ENCODE peak calls at places on chromosomes 3 and 15, in five cellular contexts. N is H1, X is IMR-90, D is neuronal stem cell, I is mesenchymal stem cell. L is an unnamed sample.

GRCh38 chr3:129624347-129625070 is 18.0 kb upstream of the PLXND1 start:
- DNase-seq in I (peak; percentile 75), D (no peak), X (peak; percentile 34), N (no peak), L (no peak)

GRCh38 chr15:74156678-74157411 is 16.7 kb upstream of the ISLR start:
- DNase-seq in I (peak; percentile 79), N (no peak), D (no peak), X (no peak), L (peak; percentile 22)

GRCh38 chr3:46853441-46854410 is 9.5 kb downstream of the MYL3 start:
- DNase-seq in D (no peak), I (no peak), X (no peak), N (no peak), L (no peak)

GRCh38 chr3:71416868-71417267 is 166.7 kb downstream of the FOXP1 start:
- DNase-seq in X (no peak), I (no peak), N (peak; percentile 25), D (no peak), L (peak; percentile 59)

GRCh38 chr3:195468841-195469240 is 26.0 kb upstream of the ACAP2 start:
- DNase-seq in I (no peak), D (no peak), N (no peak), X (no peak), L (no peak)

GRCh38 chr15:81239190-81239589 is 42.5 kb downstream of the IL16 start:
- DNase-seq in X (peak; percentile 41), N (no peak), D (no peak), I (no peak), L (no peak)

GRCh38 chr3:50331364-50331907 is 3.4 kb upstream of the TUSC2 start:
- DNase-seq in D (no peak), N (no peak), X (no peak), I (no peak), L (no peak)

GRCh38 chr3:179967622-179968021 is 69.1 kb downstream of the PEX5L start:
- DNase-seq in I (no peak), X (peak; percentile 0), D (no peak), N (no peak), L (no peak)

GRCh38 chr3:46947981-46948791 is 28.4 kb downstream of the CCDC12 start:
- DNase-seq in N (no peak), X (peak; percentile 52), I (peak; percentile 86), D (no peak), L (no peak)

GRCh38 chr3:13325092-13325491 is 95.0 kb downstream of the NUP210 start:
- DNase-seq in I (no peak), D (no peak), N (no peak), X (no peak), L (no peak)

GRCh38 chr15:70701891-70702568 is 61.3 kb downstream of the UACA start:
- DNase-seq in D (no peak), I (peak; percentile 87), N (no peak), X (peak; percentile 76), L (no peak)

GRCh38 chr3:106333911-106334618 is 465.3 kb upstream of the CBLB start:
- DNase-seq in N (no peak), I (peak; percentile 61), X (peak; percentile 75), D (no peak), L (no peak)

GRCh38 chr3:120568198-120568523 is 28.0 kb upstream of the NDUFB4 start:
- DNase-seq in N (no peak), D (no peak), X (no peak), I (no peak), L (no peak)

GRCh38 chr15:62497356-62497755 is 332.3 kb upstream of the C2CD4B start:
- DNase-seq in N (no peak), D (no peak), X (peak; percentile 38), I (peak; percentile 64), L (no peak)

GRCh38 chr15:62495670-62496328 is 330.7 kb upstream of the C2CD4B start:
- DNase-seq in N (no peak), D (no peak), I (peak; percentile 97), X (peak; percentile 94), L (no peak)

GRCh38 chr15:62494144-62494543 is 329.1 kb upstream of the C2CD4B start:
- DNase-seq in X (no peak), I (no peak), N (no peak), D (no peak), L (no peak)

GRCh38 chr15:62491642-62492041 is 326.6 kb upstream of the C2CD4B start:
- DNase-seq in N (no peak), X (peak; percentile 73), D (no peak), I (peak; percentile 76), L (no peak)

GRCh38 chr15:62492900-62493299 is 327.8 kb upstream of the C2CD4B start:
- DNase-seq in X (no peak), I (no peak), N (no peak), D (no peak), L (no peak)
- H3K18ac ChIP-seq in X (no peak overlapping the region), I (no peak overlapping the region), N (no peak overlapping the region), D (no peak overlapping the region), L (no peak overlapping the region)

DNA sequence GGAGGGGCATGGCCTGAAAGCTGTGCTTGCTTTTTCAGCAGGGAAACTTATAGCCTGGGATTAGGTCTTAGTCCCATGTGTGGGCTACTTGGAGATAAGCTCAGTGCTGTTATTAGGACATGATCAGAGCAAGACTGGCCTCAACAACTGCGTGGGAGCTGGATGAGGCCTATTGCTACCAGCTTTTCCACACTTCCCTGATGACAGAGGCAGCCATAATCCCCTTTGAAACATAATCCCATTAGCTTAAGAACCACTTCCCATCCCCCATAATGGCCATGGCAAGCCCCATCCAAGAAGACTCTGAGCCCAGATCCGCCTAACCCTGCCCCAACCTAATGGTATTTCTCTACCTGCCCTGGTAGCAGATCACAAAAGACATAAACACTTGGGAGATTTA is 26.6 kb upstream of the GK5 start:
- DNase-seq in N (no peak), I (no peak), D (no peak), X (no peak), L (no peak)
- H3K9me3 ChIP-seq in N (no peaks in the 10 kb centered on the region), I (peaks cover 19% of the 10 kb centered on the region), D (peaks cover 4% of the 10 kb centered on the region), X (peaks cover 2% of the 10 kb centered on the region), L (no peaks in the 10 kb centered on the region)

DNA sequence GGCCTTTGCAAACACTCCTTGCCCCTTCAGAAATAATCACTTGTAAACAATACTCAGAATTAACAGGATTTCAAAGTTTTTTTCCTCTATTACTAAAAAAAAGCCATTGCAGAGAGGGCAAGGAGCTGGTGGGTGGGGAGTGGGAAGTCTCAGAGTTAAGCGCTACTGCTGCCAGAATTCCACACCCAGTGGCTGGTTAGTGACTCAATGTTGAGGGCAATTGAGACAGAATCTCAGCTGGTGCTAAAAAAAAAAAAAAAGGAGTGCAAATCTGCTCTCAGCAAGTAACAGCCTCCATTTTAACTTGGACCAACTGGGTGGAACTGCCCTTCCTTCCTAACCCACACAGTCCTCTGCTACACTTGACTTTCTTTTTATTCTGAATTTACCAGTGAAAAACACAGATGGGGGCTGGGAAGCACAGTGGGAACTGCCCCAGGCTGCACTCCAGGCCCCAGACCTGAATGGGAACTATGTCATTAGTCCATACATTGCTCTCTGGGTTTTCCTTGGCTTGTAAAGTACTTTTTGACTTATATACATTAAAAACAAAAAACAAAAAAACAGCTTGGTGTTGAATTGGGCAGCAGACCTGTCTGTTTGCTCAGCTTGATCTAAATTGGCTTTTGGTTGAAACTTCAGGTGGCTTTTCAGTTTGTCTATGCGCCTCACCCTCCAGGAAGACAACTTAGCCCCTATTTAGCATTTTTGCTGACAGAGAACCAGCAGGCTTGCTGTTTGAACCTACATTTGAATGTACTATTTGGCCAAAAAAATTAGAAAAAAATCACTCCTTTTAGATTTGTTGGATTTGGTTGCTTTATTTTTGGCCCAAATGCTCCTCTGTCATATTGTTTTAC is 357.8 kb upstream of the TBL1XR1 start:
- DNase-seq in D (no peak), N (no peak), X (peak; percentile 64), I (peak; percentile 51), L (no peak)
- H2BK15ac ChIP-seq in D (no peak overlapping the region), N (no peak overlapping the region), X (no peak overlapping the region), I (no peak overlapping the region), L (no peak overlapping the region)

DNA sequence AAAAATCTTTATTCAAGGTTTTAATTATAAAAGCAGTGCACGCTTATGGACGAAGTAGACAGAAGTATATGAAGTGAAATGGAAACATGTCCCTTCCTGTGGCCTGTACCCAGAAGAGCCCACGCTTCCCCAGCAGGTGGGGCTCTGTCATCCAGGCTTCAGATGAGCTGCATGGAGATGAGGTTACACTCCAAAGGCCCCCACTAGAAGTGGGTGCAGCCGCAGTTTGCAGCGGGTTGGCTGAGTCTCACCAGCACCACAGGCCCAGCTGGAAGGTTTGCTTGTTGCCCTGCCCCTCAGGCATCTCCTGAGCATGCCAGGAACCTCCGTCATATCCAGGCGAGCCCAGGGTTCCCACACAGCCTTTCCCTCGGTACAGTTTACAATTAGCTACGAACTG is 33.1 kb downstream of the PRR20G start:
- DNase-seq in I (no peak), N (no peak), X (no peak), D (no peak), L (no peak)
- H3K18ac ChIP-seq in I (no peak overlapping the region), N (no peak overlapping the region), X (no peak overlapping the region), D (peak overlapping the region; percentile 44), L (no peak overlapping the region)

GRCh38 chr3:37419979-37420378 is 245.6 kb upstream of the LRRFIP2 start:
- DNase-seq in I (no peak), X (no peak), D (no peak), N (no peak), L (no peak)
- H3K9me3 ChIP-seq in I (peaks cover 19% of the 10 kb centered on the region), X (peaks cover 7% of the 10 kb centered on the region), D (peaks cover 2% of the 10 kb centered on the region), N (peaks cover 12% of the 10 kb centered on the region), L (no peaks in the 10 kb centered on the region)